ENCODE peak calls at places on chromosomes 4 and X, in eight cellular contexts. I, Y, V, O, D, L, F and B are unnamed samples.

GRCh38 chr4:118281611-118282442 is 71.0 kb downstream of the PRSS12 start:
- DNase-seq in D (peak; percentile 52), Y (no peak), O (peak; percentile 52), I (peak; percentile 47), F (no peak), L (peak; percentile 67), V (no peak), B (no peak)

GRCh38 chrX:26649534-26649933 is 433.6 kb downstream of the MAGEB5 start:
- DNase-seq in I (peak; percentile 23), F (no peak), V (peak; percentile 14), Y (no peak), O (no peak), D (peak; percentile 29), L (peak; percentile 7), B (no peak)

GRCh38 chrX:44344194-44344593 is 722 bp upstream of the EFHC2 start:
- DNase-seq in D (peak; percentile 76), V (peak; percentile 14), F (peak; percentile 52), L (no peak), O (no peak), I (no peak), Y (no peak), B (peak; percentile 24)

GRCh38 chr4:41260315-41260714 is 3.6 kb downstream of the UCHL1 start:
- DNase-seq in D (no peak), O (no peak), Y (no peak), I (no peak), V (no peak), F (no peak), L (no peak), B (no peak)

GRCh38 chr4:123104275-123104674 is 181.9 kb upstream of the NUDT6 start:
- DNase-seq in V (no peak), L (no peak), I (no peak), O (no peak), Y (no peak), F (no peak), D (no peak), B (no peak)

GRCh38 chr4:139978692-139979091 is 175.3 kb downstream of the MAML3 start:
- DNase-seq in L (no peak), V (no peak), Y (no peak), O (no peak), D (no peak), F (no peak), I (no peak), B (no peak)

GRCh38 chr4:37434469-37434868 is 189.9 kb downstream of the NWD2 start:
- DNase-seq in L (no peak), I (no peak), D (no peak), Y (no peak), V (no peak), F (no peak), O (no peak), B (no peak)

GRCh38 chrX:19382500-19383145 is 38.9 kb downstream of the PDHA1 start:
- DNase-seq in D (peak; percentile 65), Y (peak; percentile 55), L (peak; percentile 11), F (peak; percentile 62), V (peak; percentile 57), I (peak; percentile 26), O (no peak), B (no peak)

GRCh38 chrX:147570483-147570882 is 341.2 kb upstream of the FMR1 start:
- DNase-seq in Y (no peak), D (no peak), O (no peak), V (no peak), I (no peak), F (no peak), L (no peak), B (no peak)

GRCh38 chrX:276588-277171 is 4.5 kb upstream of the PLCXD1 start:
- DNase-seq in I (peak; percentile 25), O (no peak), D (peak; percentile 35), F (peak; percentile 77), L (no peak), Y (no peak), V (no peak), B (peak; percentile 28)

GRCh38 chrX:68750316-68750715 is 78.5 kb upstream of the EFNB1 start:
- DNase-seq in O (no peak), D (no peak), V (no peak), F (no peak), Y (no peak), L (no peak), I (no peak), B (no peak)

GRCh38 chr4:87525636-87526035 is 3.5 kb downstream of the SPARCL1 start:
- DNase-seq in I (no peak), Y (no peak), F (no peak), O (no peak), L (no peak), V (no peak), D (no peak), B (no peak)

GRCh38 chrX:56763556-56764152 is 34.6 kb downstream of the NBDY start:
- DNase-seq in O (peak; percentile 88), V (no peak), D (peak; percentile 1), I (peak; percentile 16), L (peak; percentile 39), Y (no peak), F (no peak), B (peak; percentile 77)

GRCh38 chr4:177728361-177729152 is 286.3 kb upstream of the AGA start:
- DNase-seq in I (no peak), V (peak; percentile 51), F (no peak), Y (no peak), L (no peak), D (peak; percentile 28), O (no peak), B (peak; percentile 70)

GRCh38 chr4:99518883-99519282 is 8.1 kb downstream of the C4orf17 start:
- DNase-seq in O (no peak), I (no peak), Y (no peak), L (no peak), F (no peak), V (no peak), D (no peak), B (no peak)

GRCh38 chrX:150036181-150036580 is 97.9 kb upstream of the EOLA2 start:
- DNase-seq in L (peak; percentile 57), F (no peak), Y (no peak), I (peak; percentile 65), D (no peak), O (no peak), V (no peak), B (peak; percentile 36)

GRCh38 chr4:109497511-109497910 is 62.5 kb upstream of the MCUB start:
- DNase-seq in O (no peak), I (no peak), Y (no peak), L (no peak), F (no peak), V (no peak), D (no peak), B (no peak)

DNA sequence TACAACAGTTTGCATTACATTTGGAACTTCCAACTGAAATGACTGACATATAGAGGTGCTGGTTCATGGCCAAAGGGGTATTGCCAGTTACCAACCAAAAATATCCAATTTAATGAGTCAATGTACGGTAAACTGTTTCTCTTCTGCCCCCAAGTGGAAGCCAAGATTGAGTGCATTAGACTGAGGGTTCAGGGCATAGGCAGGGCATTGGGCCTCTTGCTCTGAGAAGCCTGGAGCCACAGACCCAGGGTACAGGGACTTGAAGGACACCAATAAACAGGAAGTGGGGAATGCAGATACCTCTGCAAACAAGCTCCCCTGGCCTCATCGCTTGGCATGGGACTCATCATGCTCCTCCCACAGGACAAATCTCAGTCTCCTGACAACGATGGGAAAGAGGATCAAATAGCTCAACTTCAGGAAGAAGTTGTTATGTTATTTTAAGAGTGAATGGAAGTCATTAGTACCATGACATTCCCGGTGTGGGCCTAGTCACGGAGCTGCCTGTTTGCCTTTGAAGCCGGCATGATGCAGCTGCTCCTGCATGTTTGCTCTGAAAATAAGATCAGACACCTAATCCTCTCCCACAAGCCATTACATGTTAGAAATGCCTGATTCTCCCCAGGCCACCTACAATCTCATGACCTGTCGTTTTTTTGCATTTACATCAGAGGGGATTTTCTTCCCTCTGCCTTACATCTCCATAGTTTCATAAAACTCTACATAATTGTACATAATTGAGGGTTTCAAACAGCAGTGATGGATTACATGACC is 224.2 kb downstream of the RCHY1 start:
- DNase-seq in Y (no peak), I (peak; percentile 9), O (no peak), F (no peak), L (no peak), V (peak; percentile 19), D (peak; percentile 18), B (peak; percentile 35)
- TF ChIP-seq CTCF in Y (no peak), I (peak; percentile 62), O (peak; percentile 11), F (peak; percentile 35), L (peak; percentile 4), V (peak; percentile 25), D (peak; percentile 35), B (peak; percentile 18)

GRCh38 chrX:112731793-112732192 is 52.1 kb upstream of the LHFPL1 start:
- DNase-seq in Y (no peak), F (no peak), I (no peak), O (no peak), V (no peak), D (no peak), L (peak; percentile 5), B (no peak)
- TF ChIP-seq CTCF in Y (no peak), F (no peak), I (peak; percentile 11), O (peak; percentile 13), V (no peak), D (no peak), L (peak; percentile 30), B (no peak)

GRCh38 chrX:107029752-107030151 is 29.7 kb upstream of the MORC4 start:
- DNase-seq in L (no peak), F (no peak), O (no peak), D (no peak), Y (no peak), V (no peak), I (no peak), B (no peak)

GRCh38 chrX:107025538-107025937 is 25.5 kb upstream of the MORC4 start:
- DNase-seq in L (peak; percentile 14), D (peak; percentile 38), O (no peak), Y (no peak), F (no peak), V (peak; percentile 14), I (peak; percentile 8), B (peak; percentile 8)
- TF ChIP-seq CTCF in L (peak; percentile 54), D (peak; percentile 53), O (peak; percentile 34), Y (no peak), F (peak; percentile 40), V (peak; percentile 35), I (peak; percentile 60), B (no peak)

GRCh38 chrX:134377537-134377936 is 82.4 kb upstream of the HPRT1 start:
- DNase-seq in L (peak; percentile 43), O (no peak), I (peak; percentile 58), Y (no peak), D (peak; percentile 67), F (no peak), V (peak; percentile 59), B (no peak)
- TF ChIP-seq CTCF in L (peak; percentile 40), O (no peak), I (peak; percentile 54), Y (no peak), D (peak; percentile 35), F (peak; percentile 9), V (peak; percentile 7), B (no peak)